ENCODE peak calls at places on chromosomes 6 and 20, in nine cellular contexts. L is smooth muscle cell of the brain vasculature, D is iris pigment epithelial cell, U is tibial artery, C is T-helper 2 cell, K is NCI-H1105 treated with DMSO at 0.1 percent for 48 hours, E is lung, Q is C1 segment of cervical spinal cord, R is type B pancreatic cell. Z is an unnamed sample.

GRCh38 chr6:146113055-146113623 is 84.3 kb downstream of the GRM1 start:
- DNase-seq in L (no peak), D (no peak), U (no peak), C (no peak), K (no peak), E (no peak), Q (no peak), R (no peak), Z (no peak)

GRCh38 chr6:31476515-31477139 is 21.3 kb upstream of the MICB start:
- DNase-seq in L (no peak), D (no peak), U (no peak), C (no peak), K (no peak), E (no peak), Q (no peak), R (no peak), Z (no peak)

GRCh38 chr6:43669922-43670622 is 17.5 kb downstream of the MRPS18A start:
- DNase-seq in L (no peak), D (no peak), U (no peak), C (peak; percentile 67), K (no peak), E (no peak), Q (no peak), R (no peak), Z (no peak)

GRCh38 chr6:10163159-10163962 is 251.5 kb downstream of the TFAP2A start:
- DNase-seq in L (no peak), D (no peak), U (no peak), C (no peak), K (peak; percentile 88), E (no peak), Q (no peak), R (peak; percentile 72), Z (no peak)

GRCh38 chr6:141165012-141165411 is 967.7 kb upstream of the GJE1 start:
- DNase-seq in L (no peak), D (no peak), U (no peak), C (no peak), K (peak; percentile 25), E (no peak), Q (no peak), R (no peak), Z (no peak)

GRCh38 chr6:158244373-158244772 is 67.9 kb upstream of the TULP4 start:
- DNase-seq in L (no peak), D (no peak), U (no peak), C (no peak), K (no peak), E (no peak), Q (no peak), R (no peak), Z (no peak)

GRCh38 chr6:41269716-41270115 is 16.8 kb downstream of the TREM1 start:
- DNase-seq in L (no peak), D (no peak), U (no peak), C (no peak), K (no peak), E (no peak), Q (no peak), R (no peak), Z (no peak)

GRCh38 chr20:41392871-41393704 is 26.5 kb upstream of the EMILIN3 start:
- DNase-seq in L (no peak), D (no peak), U (no peak), C (no peak), K (no peak), E (no peak), Q (peak; percentile 74), R (no peak), Z (no peak)

GRCh38 chr6:43455034-43455747 is at the start of gene DLK2:
- DNase-seq in L (no peak), D (no peak), U (no peak), C (peak; percentile 33), K (no peak), E (no peak), Q (peak; percentile 46), R (no peak), Z (no peak)

GRCh38 chr6:117110146-117110545 is 155.2 kb upstream of the VGLL2 start:
- DNase-seq in L (no peak), D (no peak), U (no peak), C (no peak), K (no peak), E (no peak), Q (no peak), R (no peak), Z (no peak)

GRCh38 chr6:7150381-7151064 is 42.8 kb downstream of the RREB1 start:
- DNase-seq in L (no peak), D (no peak), U (no peak), C (no peak), K (no peak), E (no peak), Q (no peak), R (no peak), Z (peak; percentile 72)

GRCh38 chr6:167073679-167074274 is 49.1 kb upstream of the CCR6 start:
- DNase-seq in L (no peak), D (no peak), U (no peak), C (no peak), K (no peak), E (no peak), Q (no peak), R (no peak), Z (no peak)

GRCh38 chr20:45945678-45946148 is 11.2 kb downstream of the PCIF1 start:
- DNase-seq in L (peak; percentile 55), D (peak; percentile 69), U (no peak), C (no peak), K (no peak), E (no peak), Q (no peak), R (no peak), Z (no peak)

GRCh38 chr6:164345340-164345739 is 930.8 kb downstream of the QKI start:
- DNase-seq in L (no peak), D (no peak), U (no peak), C (no peak), K (no peak), E (no peak), Q (no peak), R (no peak), Z (no peak)

GRCh38 chr6:132087391-132087790 is 136.2 kb upstream of the CCN2 start:
- DNase-seq in L (no peak), D (peak; percentile 59), U (no peak), C (no peak), K (peak; percentile 12), E (no peak), Q (no peak), R (no peak), Z (no peak)

GRCh38 chr6:26327450-26328264 is 37.3 kb upstream of the BTN3A2 start:
- DNase-seq in L (no peak), D (peak; percentile 70), U (no peak), C (peak; percentile 40), K (no peak), E (no peak), Q (peak; percentile 25), R (peak; percentile 77), Z (peak; percentile 49)

Z was measured in NCI-H524 treated with DMSO at 0.1 percent for 48 hours.